ENCODE peak calls at places on chromosomes 7 and 10, in eight cellular contexts. W is AG04450, F is right cardiac atrium, R is mammary epithelial cell, P is OCI-LY7, H is esophagus muscularis mucosa, V is RWPE1, X is cardiac muscle cell. M is an unnamed sample.

GRCh38 chr10:71434760-71435394 is 38.2 kb downstream of the CDH23 start:
- DNase-seq in W (no peak), F (no peak), R (no peak), P (no peak), H (no peak), V (no peak), X (no peak), M (no peak)

GRCh38 chr7:24979470-24979862 is 512 bp downstream of the OSBPL3 start:
- DNase-seq in W (no peak), F (peak), R (peak), P (peak), H (no peak), V (peak), X (peak), M (no peak)

GRCh38 chr7:101163281-101164070 is 1.9 kb downstream of the VGF start:
- DNase-seq in W (no peak), F (peak), R (peak), P (no peak), H (no peak), V (peak), X (no peak), M (no peak)

GRCh38 chr10:131211965-131212619 is 99.4 kb downstream of the TCERG1L start:
- DNase-seq in W (no peak), F (no peak), R (no peak), P (no peak), H (no peak), V (no peak), X (no peak), M (no peak)

GRCh38 chr10:44908071-44908709 is 2.9 kb upstream of the TMEM72 start:
- DNase-seq in W (peak), F (no peak), R (no peak), P (no peak), H (no peak), V (no peak), X (peak), M (no peak)

GRCh38 chr10:78686444-78687060 is 382.2 kb upstream of the ZMIZ1 start:
- DNase-seq in W (no peak), F (no peak), R (no peak), P (no peak), H (peak), V (no peak), X (no peak), M (no peak)

GRCh38 chr7:87354749-87355148 is 9.3 kb downstream of the CROT start:
- DNase-seq in W (no peak), F (no peak), R (peak), P (peak), H (no peak), V (no peak), X (no peak), M (no peak)

GRCh38 chr7:153943428-153944370 is 108.5 kb upstream of the DPP6 start:
- DNase-seq in W (no peak), F (no peak), R (no peak), P (no peak), H (no peak), V (no peak), X (no peak), M (no peak)

GRCh38 chr10:90930971-90931841 is 10.3 kb upstream of the ANKRD1 start:
- DNase-seq in W (peak), F (peak), R (no peak), P (no peak), H (no peak), V (no peak), X (peak), M (no peak)

GRCh38 chr7:94696981-94697670 is 41.2 kb upstream of the SGCE start:
- DNase-seq in W (peak), F (peak), R (peak), P (no peak), H (no peak), V (peak), X (peak), M (peak)

GRCh38 chr7:111987115-111987826 is 218.9 kb downstream of the DOCK4 start:
- DNase-seq in W (no peak), F (no peak), R (peak), P (peak), H (no peak), V (peak), X (peak), M (no peak)

GRCh38 chr7:134730359-134730758 is 49.1 kb upstream of the CALD1 start:
- DNase-seq in W (no peak), F (no peak), R (no peak), P (no peak), H (no peak), V (no peak), X (peak), M (no peak)

GRCh38 chr10:62541811-62542210 is 167.6 kb downstream of the ZNF365 start:
- DNase-seq in W (no peak), F (peak), R (no peak), P (no peak), H (peak), V (no peak), X (no peak), M (no peak)

GRCh38 chr7:30682131-30683083 is at the start of gene CRHR2:
- DNase-seq in W (no peak), F (peak), R (no peak), P (no peak), H (no peak), V (no peak), X (no peak), M (no peak)

DNA sequence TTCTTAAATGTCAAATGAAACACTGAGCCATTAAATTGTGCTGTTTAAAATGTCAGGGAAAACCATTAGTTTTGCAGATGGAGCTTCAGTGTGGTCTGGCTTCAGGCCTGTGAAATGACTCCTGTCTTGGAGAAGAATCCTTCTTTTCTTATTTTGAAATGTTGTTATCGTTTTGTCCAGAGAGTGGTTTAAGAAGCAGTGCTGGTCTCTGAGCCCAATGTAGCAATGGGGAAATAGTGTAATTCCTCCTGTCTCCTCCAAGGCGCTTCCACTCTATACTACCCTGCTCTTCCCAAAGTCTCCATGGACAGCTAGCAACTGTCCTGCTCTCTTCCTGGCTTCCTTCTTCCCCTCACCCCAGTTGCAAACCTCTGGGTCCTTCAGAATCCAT is 177.6 kb downstream of the REEP3 start:
- DNase-seq in W (no peak), F (no peak), R (no peak), P (no peak), H (no peak), V (no peak), X (peak), M (no peak)
- H3K27ac ChIP-seq in W (no peak), F (peak), R (no peak), P (no peak), H (peak), V (no peak), X (no peak), M (peak)

GRCh38 chr7:33794959-33795358 is 110.4 kb upstream of the BMPER start:
- DNase-seq in W (no peak), F (no peak), R (no peak), P (no peak), H (no peak), V (no peak), X (no peak), M (no peak)

GRCh38 chr7:33799766-33800165 is 105.6 kb upstream of the BMPER start:
- DNase-seq in W (no peak), F (no peak), R (no peak), P (no peak), H (no peak), V (no peak), X (no peak), M (no peak)

GRCh38 chr7:33794419-33794818 is 110.9 kb upstream of the BMPER start:
- DNase-seq in W (no peak), F (no peak), R (no peak), P (no peak), H (no peak), V (no peak), X (no peak), M (no peak)

GRCh38 chr7:33796538-33796937 is 108.8 kb upstream of the BMPER start:
- DNase-seq in W (no peak), F (no peak), R (no peak), P (no peak), H (no peak), V (no peak), X (no peak), M (no peak)

DNA sequence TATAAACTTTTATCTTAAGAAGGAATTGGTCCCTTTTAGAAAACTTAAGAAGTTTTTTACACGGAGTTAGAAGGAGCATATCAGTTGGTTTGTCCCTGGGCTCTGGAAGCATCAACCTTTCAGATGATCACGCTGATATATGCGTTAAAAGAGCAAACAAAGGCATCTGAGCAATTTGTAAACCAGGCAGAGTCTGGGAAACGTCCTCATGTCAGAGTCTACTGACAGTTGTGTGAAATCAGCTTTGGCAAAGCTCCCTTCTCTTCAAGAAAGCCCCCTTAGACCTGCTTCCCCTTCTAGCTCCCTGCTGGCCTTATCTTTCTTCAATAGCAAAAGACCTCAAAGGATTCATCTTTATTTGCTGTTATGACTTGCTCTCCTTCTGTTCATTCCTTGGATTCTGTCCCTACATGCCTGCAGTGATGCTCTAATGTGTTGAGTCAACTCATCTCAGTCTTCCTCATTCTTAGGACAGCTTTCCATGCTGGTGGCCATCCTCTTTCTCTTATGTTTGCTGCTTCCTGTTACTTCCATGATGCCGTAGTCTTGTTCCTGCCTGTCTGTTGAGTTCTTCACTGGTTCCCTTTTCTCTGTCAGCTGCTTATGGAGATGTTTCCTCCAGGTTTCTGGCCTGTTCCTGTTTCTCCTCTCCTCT is 106.5 kb upstream of the BMPER start:
- DNase-seq in W (no peak), F (no peak), R (peak), P (no peak), H (no peak), V (no peak), X (no peak), M (peak)
- H3K27ac ChIP-seq in W (no peak), F (no peak), R (no peak), P (no peak), H (no peak), V (no peak), X (peak), M (peak)

GRCh38 chr10:76868088-76868949 is 769.3 kb downstream of the KCNMA1 start:
- DNase-seq in W (no peak), F (no peak), R (no peak), P (no peak), H (no peak), V (no peak), X (no peak), M (no peak)

GRCh38 chr10:76864913-76865312 is 772.7 kb downstream of the KCNMA1 start:
- DNase-seq in W (no peak), F (no peak), R (no peak), P (no peak), H (no peak), V (no peak), X (no peak), M (no peak)

GRCh38 chr10:76869931-76870330 is 767.7 kb downstream of the KCNMA1 start:
- DNase-seq in W (no peak), F (no peak), R (no peak), P (no peak), H (no peak), V (no peak), X (no peak), M (no peak)

GRCh38 chr10:76871697-76872295 is 765.8 kb downstream of the KCNMA1 start:
- DNase-seq in W (no peak), F (no peak), R (no peak), P (no peak), H (no peak), V (no peak), X (no peak), M (no peak)

GRCh38 chr10:76866841-76867586 is 770.6 kb downstream of the KCNMA1 start:
- DNase-seq in W (no peak), F (no peak), R (no peak), P (no peak), H (no peak), V (no peak), X (no peak), M (no peak)
- H3K27ac ChIP-seq in W (no peak), F (no peak), R (no peak), P (no peak), H (no peak), V (no peak), X (no peak), M (no peak)

DNA sequence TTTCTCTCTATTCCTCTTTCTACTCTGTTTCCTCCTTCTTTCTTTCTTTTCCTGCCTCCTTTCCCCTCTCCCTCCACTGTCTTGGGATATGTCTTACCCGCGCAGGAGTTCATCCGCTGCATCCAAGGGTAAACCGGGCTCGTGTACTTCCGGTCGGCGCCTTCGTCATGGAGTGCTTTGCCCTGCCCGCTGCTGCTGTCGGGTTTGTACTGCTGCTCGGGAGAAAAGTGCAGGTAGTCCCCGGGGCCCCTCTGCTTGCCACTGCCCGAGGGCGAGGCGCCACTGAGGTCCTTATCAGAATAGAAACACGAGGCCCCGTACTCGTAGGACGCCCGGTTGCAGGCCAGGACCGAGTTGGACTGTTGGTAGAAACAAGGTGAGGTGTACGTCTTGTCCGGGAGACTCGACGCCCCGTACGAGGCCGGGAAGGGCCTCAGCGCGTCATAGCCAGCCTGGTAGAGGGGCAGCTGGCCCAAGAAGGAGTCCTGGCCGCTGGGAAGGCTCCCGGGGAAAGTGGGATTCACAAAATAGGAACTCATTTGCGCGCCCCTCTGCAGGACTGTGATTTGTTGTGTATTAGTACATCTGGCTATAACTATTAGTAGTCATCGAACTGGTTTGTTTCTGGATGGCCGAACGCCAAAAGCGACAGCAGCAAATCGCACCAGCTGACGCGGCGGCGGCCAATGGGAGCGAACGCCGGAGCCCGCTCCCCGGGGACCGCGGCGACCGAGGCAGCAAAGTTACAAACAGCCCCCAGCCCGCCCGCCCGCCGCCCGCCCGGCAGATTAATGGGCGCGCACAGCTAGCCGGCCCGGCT is at the start of gene HOXA6:
- DNase-seq in W (no peak), F (peak), R (peak), P (no peak), H (no peak), V (no peak), X (no peak), M (no peak)
- H3K27ac ChIP-seq in W (peak), F (no peak), R (peak), P (no peak), H (no peak), V (peak), X (no peak), M (peak)

GRCh38 chr10:3103646-3104045 is 36.3 kb downstream of the PFKP start:
- DNase-seq in W (no peak), F (no peak), R (no peak), P (no peak), H (no peak), V (no peak), X (no peak), M (no peak)
- H3K27ac ChIP-seq in W (no peak), F (no peak), R (no peak), P (no peak), H (peak), V (peak), X (peak), M (peak)

GRCh38 chr10:14425031-14425430 is 94.3 kb upstream of the FRMD4A start:
- DNase-seq in W (no peak), F (no peak), R (no peak), P (no peak), H (no peak), V (no peak), X (no peak), M (no peak)

GRCh38 chr10:14431868-14432267 is 101.1 kb upstream of the FRMD4A start:
- DNase-seq in W (no peak), F (no peak), R (no peak), P (no peak), H (no peak), V (no peak), X (no peak), M (no peak)

GRCh38 chr10:14433147-14433546 is 102.4 kb upstream of the FRMD4A start:
- DNase-seq in W (no peak), F (no peak), R (no peak), P (no peak), H (no peak), V (no peak), X (no peak), M (no peak)

GRCh38 chr10:14423111-14423744 is 92.5 kb upstream of the FRMD4A start:
- DNase-seq in W (no peak), F (no peak), R (no peak), P (no peak), H (no peak), V (no peak), X (no peak), M (no peak)

DNA sequence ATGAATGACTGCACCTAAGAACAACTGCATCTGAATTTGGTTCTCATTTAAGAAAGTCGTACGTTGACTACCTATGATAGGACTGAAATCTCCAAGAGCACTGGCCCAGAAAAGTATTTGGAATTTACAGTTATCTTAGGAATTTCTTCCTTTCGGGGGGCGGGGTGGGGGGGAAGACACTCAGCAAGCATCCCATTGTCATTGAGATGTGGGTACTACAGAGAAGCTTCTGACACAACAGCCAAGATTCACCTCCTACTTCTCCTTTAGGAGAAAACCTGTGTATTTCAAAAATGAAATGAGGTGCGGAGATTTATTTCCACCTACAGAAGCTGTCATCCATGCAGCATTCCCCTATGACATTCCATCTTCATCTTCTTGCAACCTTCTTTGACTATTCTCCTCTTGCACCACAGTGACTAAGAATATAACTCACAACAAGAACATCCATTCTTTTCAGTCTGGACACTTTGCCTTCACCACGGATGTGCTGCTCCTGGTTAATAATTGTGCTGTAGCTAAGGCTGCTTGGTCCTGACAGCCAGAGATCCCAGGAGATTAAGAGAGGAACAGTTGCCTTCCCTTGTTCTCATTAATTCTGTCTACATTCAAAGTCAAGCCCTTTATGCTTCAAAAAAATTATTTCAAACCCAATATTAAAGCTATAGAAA is 98.5 kb upstream of the FRMD4A start:
- DNase-seq in W (no peak), F (no peak), R (no peak), P (no peak), H (no peak), V (no peak), X (no peak), M (no peak)
- H3K27ac ChIP-seq in W (no peak), F (no peak), R (no peak), P (no peak), H (no peak), V (no peak), X (no peak), M (no peak)

DNA sequence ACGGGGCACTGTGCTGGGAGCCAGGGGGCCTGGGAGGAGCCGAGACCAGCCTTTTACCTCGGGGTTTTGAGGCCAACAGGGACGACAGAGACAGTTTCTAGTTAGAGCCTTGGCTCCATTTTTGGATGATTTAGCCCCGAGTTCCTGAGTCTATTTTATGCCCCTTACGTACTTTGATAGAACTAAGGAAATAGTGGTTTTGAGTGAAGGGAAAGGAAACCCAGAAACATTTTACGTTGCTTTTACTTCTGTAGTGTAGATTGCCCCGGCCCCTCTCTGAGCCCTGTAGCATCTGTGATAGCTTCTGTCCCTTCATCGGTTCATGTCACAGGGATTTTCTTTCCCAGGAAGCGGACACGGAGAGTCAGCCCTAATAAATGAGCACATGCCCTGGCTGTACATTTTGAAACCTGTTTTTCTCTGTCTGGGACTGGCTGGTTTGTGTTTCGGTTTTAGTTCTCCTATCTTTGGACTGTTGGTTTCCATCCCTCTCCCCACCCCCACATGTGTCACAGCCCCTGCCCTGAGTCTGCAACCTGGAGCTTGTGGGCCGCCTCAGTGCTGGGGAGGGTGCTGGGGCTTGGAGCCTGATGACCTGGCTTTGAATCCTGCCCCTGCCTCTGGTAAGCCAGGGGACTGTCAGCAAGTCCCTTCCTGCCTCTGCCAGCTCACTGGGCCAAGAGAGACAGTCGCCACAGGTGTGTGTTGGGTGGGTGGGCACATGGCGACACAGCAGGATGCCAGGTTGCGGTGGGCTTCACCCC is 6.9 kb upstream of the ORAI2 start:
- DNase-seq in W (no peak), F (no peak), R (no peak), P (peak), H (no peak), V (no peak), X (no peak), M (no peak)
- H3K27ac ChIP-seq in W (no peak), F (no peak), R (no peak), P (peak), H (no peak), V (peak), X (no peak), M (no peak)

M was measured in epithelial cell of prostate.